ENCODE peak calls at places on chromosome 10, in four cellular contexts. T is activated T-helper 1 cell treated with anti-CD3 and anti-CD28 coated beads, Interleukin-12 subunit alpha, Interleukin-12 subunit beta, Interleukin-2, Interleukin-4 antibody, amounts not matched to agents 30 ng/mL and 10 ng/mL and 1 ng/mL, durations not matched to agents 14 hours and 24 hours and 36 hours; O is stimulated activated naive CD8-positive, alpha-beta T cell treated with anti-CD3 and anti-CD28 coated beads, Interleukin-15, amount 100 ng/mL, for 72 hours; X is GM04503. Y is an unnamed sample.

GRCh38 chr10:6423413-6424170 is 156.5 kb downstream of the PRKCQ start:
- DNase-seq in T (no peak), O (no peak), X (no peak), Y (no peak)

GRCh38 chr10:128921389-128922022 is 545.5 kb upstream of the MGMT start:
- DNase-seq in T (no peak), O (no peak), X (no peak), Y (no peak)

GRCh38 chr10:124743188-124744046 is 761 bp downstream of the FAM53B start:
- DNase-seq in T (no peak), O (no peak), X (no peak), Y (no peak)

GRCh38 chr10:60434418-60435046 is 44.9 kb upstream of the ANK3 start:
- DNase-seq in T (no peak), O (no peak), X (no peak), Y (no peak)

GRCh38 chr10:51137741-51138529 is 63.6 kb downstream of the PRKG1 start:
- DNase-seq in T (no peak), O (no peak), X (peak; percentile 55), Y (no peak)

GRCh38 chr10:98267894-98268693 is at the start of gene LOXL4:
- DNase-seq in T (no peak), O (peak; percentile 13), X (no peak), Y (no peak)

GRCh38 chr10:124894569-124895215 is 47.2 kb upstream of the ZRANB1 start:
- DNase-seq in T (no peak), O (no peak), X (no peak), Y (no peak)

GRCh38 chr10:103042129-103042528 is 124.0 kb downstream of the CNNM2 start:
- DNase-seq in T (no peak), O (no peak), X (no peak), Y (no peak)

GRCh38 chr10:22159180-22159579 is 58.6 kb downstream of the EBLN1 start:
- DNase-seq in T (no peak), O (no peak), X (no peak), Y (no peak)

GRCh38 chr10:35016009-35016408 is 74.1 kb downstream of the CUL2 start:
- DNase-seq in T (no peak), O (no peak), X (no peak), Y (no peak)

GRCh38 chr10:48938281-48938680 is 1.4 kb downstream of the LRRC18 start:
- DNase-seq in T (no peak), O (no peak), X (no peak), Y (no peak)

GRCh38 chr10:92830478-92831389 is 17.6 kb upstream of the EXOC6 start:
- DNase-seq in T (no peak), O (peak; percentile 30), X (no peak), Y (no peak)

GRCh38 chr10:48605264-48605615 is 367 bp upstream of the ARHGAP22 start:
- DNase-seq in T (no peak), O (no peak), X (no peak), Y (no peak)

GRCh38 chr10:101120884-101121660 is 10.0 kb upstream of the TLX1 start:
- DNase-seq in T (no peak), O (peak; percentile 48), X (no peak), Y (no peak)

GRCh38 chr10:96832721-96833219 is 672 bp downstream of the LCOR start:
- DNase-seq in T (peak; percentile 85), O (peak; percentile 88), X (no peak), Y (no peak)

GRCh38 chr10:32332299-32332750 is 14.6 kb downstream of the EPC1 start:
- DNase-seq in T (peak; percentile 71), O (peak; percentile 89), X (no peak), Y (no peak)

GRCh38 chr10:79475119-79475653 is 29.8 kb upstream of the ZCCHC24 start:
- DNase-seq in T (no peak), O (no peak), X (no peak), Y (no peak)

GRCh38 chr10:32314588-32314987 is 32.4 kb downstream of the EPC1 start:
- DNase-seq in T (no peak), O (no peak), X (no peak), Y (no peak)

GRCh38 chr10:98257198-98257597 is 10.8 kb downstream of the LOXL4 start:
- DNase-seq in T (no peak), O (no peak), X (no peak), Y (no peak)

GRCh38 chr10:70493660-70494234 is 15.2 kb downstream of the PALD1 start:
- DNase-seq in T (no peak), O (peak; percentile 34), X (no peak), Y (no peak)

GRCh38 chr10:3265081-3265480 is 92.5 kb upstream of the PITRM1 start:
- DNase-seq in T (no peak), O (no peak), X (no peak), Y (no peak)

GRCh38 chr10:1418031-1418550 is 319.2 kb downstream of the ADARB2 start:
- DNase-seq in T (no peak), O (no peak), X (no peak), Y (no peak)

GRCh38 chr10:124320778-124321432 is 97.8 kb downstream of the OAT start:
- DNase-seq in T (no peak), O (no peak), X (no peak), Y (no peak)

GRCh38 chr10:70285432-70285831 is 1.6 kb upstream of the NPFFR1 start:
- DNase-seq in T (no peak), O (no peak), X (no peak), Y (no peak)

GRCh38 chr10:102775973-102776669 is 32.4 kb downstream of the WBP1L start:
- DNase-seq in T (no peak), O (no peak), X (no peak), Y (no peak)

GRCh38 chr10:43671659-43672555 is 23.2 kb upstream of the ZNF32 start:
- DNase-seq in T (peak; percentile 27), O (peak; percentile 32), X (no peak), Y (peak; percentile 30)

GRCh38 chr10:74825033-74825370 is 1.4 kb upstream of the KAT6B start:
- DNase-seq in T (no peak), O (peak; percentile 54), X (no peak), Y (no peak)

GRCh38 chr10:59817806-59818205 is 64.6 kb upstream of the MRLN start:
- DNase-seq in T (no peak), O (no peak), X (no peak), Y (no peak)

GRCh38 chr10:8158439-8159071 is 104.1 kb downstream of the GATA3 start:
- DNase-seq in T (no peak), O (no peak), X (no peak), Y (no peak)

GRCh38 chr10:20248309-20248708 is 432.1 kb downstream of the PLXDC2 start:
- DNase-seq in T (no peak), O (no peak), X (no peak), Y (no peak)

GRCh38 chr10:25056726-25057125 is 40.3 kb downstream of the THNSL1 start:
- DNase-seq in T (no peak), O (no peak), X (no peak), Y (no peak)

GRCh38 chr10:56472978-56473377 is 111.9 kb upstream of the ZWINT start:
- DNase-seq in T (no peak), O (no peak), X (no peak), Y (no peak)

GRCh38 chr10:6141296-6142151 is 52.7 kb downstream of the RBM17 start:
- DNase-seq in T (no peak), O (peak; percentile 49), X (peak; percentile 85), Y (no peak)

GRCh38 chr10:123906884-123907652 is 15.5 kb upstream of the CPXM2 start:
- DNase-seq in T (no peak), O (no peak), X (no peak), Y (no peak)

GRCh38 chr10:60291354-60291930 is 98.2 kb downstream of the ANK3 start:
- DNase-seq in T (no peak), O (no peak), X (no peak), Y (no peak)

GRCh38 chr10:53573498-53573897 is 800.9 kb upstream of the MBL2 start:
- DNase-seq in T (no peak), O (no peak), X (no peak), Y (no peak)

GRCh38 chr10:33697016-33697415 is 362.5 kb upstream of the NRP1 start:
- DNase-seq in T (no peak), O (no peak), X (no peak), Y (no peak)

GRCh38 chr10:32149257-32149955 is 93.2 kb upstream of the KIF5B start:
- DNase-seq in T (peak; percentile 36), O (no peak), X (peak; percentile 94), Y (peak; percentile 77)

GRCh38 chr10:55410415-55410885 is 609.4 kb upstream of the PCDH15 start:
- DNase-seq in T (no peak), O (no peak), X (no peak), Y (no peak)

GRCh38 chr10:133170092-133170491 is 10.1 kb downstream of the KNDC1 start:
- DNase-seq in T (no peak), O (no peak), X (no peak), Y (no peak)

Y was measured in brain pericyte.